ENCODE peak calls at places on chromosomes 11 and 22, in five cellular contexts. I, H, L, D and B are unnamed samples.

GRCh38 chr11:47318166-47318565 is 34.3 kb downstream of the MYBPC3 start:
- DNase-seq in I (no peak), H (no peak), L (no peak), D (no peak), B (no peak)

GRCh38 chr22:23804781-23805291 is 18.1 kb downstream of the SMARCB1 start:
- DNase-seq in I (no peak), H (no peak), L (no peak), D (no peak), B (no peak)

GRCh38 chr11:35035894-35036408 is 103.0 kb upstream of the CD44 start:
- DNase-seq in I (no peak), H (peak), L (no peak), D (peak), B (peak)

GRCh38 chr11:36492724-36493304 is 17.3 kb downstream of the TRAF6 start:
- DNase-seq in I (peak), H (peak), L (no peak), D (peak), B (no peak)

GRCh38 chr11:60906132-60906972 is at the start of gene PRPF19:
- DNase-seq in I (peak), H (peak), L (peak), D (peak), B (peak)

GRCh38 chr11:85884581-85885021 is 29.4 kb downstream of the CCDC83 start:
- DNase-seq in I (no peak), H (peak), L (no peak), D (no peak), B (no peak)

GRCh38 chr11:8794677-8795103 is 112.1 kb downstream of the RPL27A start:
- DNase-seq in I (peak), H (no peak), L (no peak), D (peak), B (no peak)

GRCh38 chr11:68780829-68781228 is 29.5 kb upstream of the TESMIN start:
- DNase-seq in I (peak), H (no peak), L (peak), D (peak), B (no peak)

GRCh38 chr22:27512283-27512761 is 289.2 kb downstream of the MN1 start:
- DNase-seq in I (peak), H (peak), L (peak), D (peak), B (peak)

GRCh38 chr11:129258205-129258604 is 66.1 kb upstream of the ARHGAP32 start:
- DNase-seq in I (no peak), H (no peak), L (no peak), D (no peak), B (no peak)

GRCh38 chr11:117420598-117420997 is 92.9 kb downstream of the CEP164 start:
- DNase-seq in I (no peak), H (no peak), L (no peak), D (no peak), B (no peak)

GRCh38 chr11:79758325-79758724 is 317.5 kb upstream of the TENM4 start:
- DNase-seq in I (no peak), H (no peak), L (no peak), D (no peak), B (no peak)

GRCh38 chr22:27949421-27949820 is 30.4 kb upstream of the PITPNB start:
- DNase-seq in I (no peak), H (no peak), L (no peak), D (no peak), B (no peak)

GRCh38 chr22:46846154-46846831 is 83.8 kb downstream of the TBC1D22A start:
- DNase-seq in I (no peak), H (peak), L (no peak), D (no peak), B (no peak)

GRCh38 chr11:105046898-105047579 is 1.9 kb upstream of the CARD16 start:
- DNase-seq in I (peak), H (peak), L (no peak), D (peak), B (peak)

GRCh38 chr22:27110985-27111451 is 453.6 kb downstream of the MIAT start:
- DNase-seq in I (no peak), H (no peak), L (no peak), D (peak), B (no peak)

DNA sequence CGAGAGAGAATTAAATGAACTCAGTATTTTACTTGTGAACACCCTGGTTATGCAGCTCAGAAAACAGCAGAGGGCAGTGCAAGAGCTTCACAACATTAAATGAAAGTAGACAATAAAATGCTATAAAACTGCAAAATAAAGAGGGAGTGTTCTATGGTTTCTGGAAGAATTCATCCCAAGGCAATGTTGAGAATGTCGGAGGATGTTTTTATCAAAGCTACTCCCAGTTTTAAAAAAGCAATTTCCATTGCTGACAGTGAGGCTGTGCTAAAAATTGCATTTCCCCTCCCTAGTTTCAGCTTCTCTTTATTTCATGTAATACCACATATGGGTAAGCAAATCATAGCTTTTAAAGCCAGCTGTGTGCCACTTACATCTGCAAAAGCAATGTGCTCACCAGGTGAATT is 296.9 kb downstream of the RAB38 start:
- DNase-seq in I (peak), H (peak), L (no peak), D (peak), B (peak)
- TF ChIP-seq CTCF in I (no peak), H (peak), L (peak), D (peak), B (peak)

GRCh38 chr11:132008872-132009271 is 638.5 kb downstream of the NTM start:
- DNase-seq in I (no peak), H (no peak), L (no peak), D (no peak), B (no peak)
- TF ChIP-seq CTCF in I (no peak), H (no peak), L (no peak), D (no peak), B (no peak)

GRCh38 chr22:42614312-42615091 is at the start of gene POLDIP3:
- DNase-seq in I (peak), H (peak), L (peak), D (peak), B (peak)
- TF ChIP-seq CTCF in I (peak), H (no peak), L (peak), D (peak), B (peak)

GRCh38 chr11:97140885-97141494 is 751.2 kb downstream of the JRKL start:
- DNase-seq in I (no peak), H (peak), L (no peak), D (no peak), B (no peak)
- TF ChIP-seq CTCF in I (peak), H (peak), L (peak), D (peak), B (no peak)

GRCh38 chr22:19888131-19888746 is 33.6 kb upstream of the GNB1L start:
- DNase-seq in I (no peak), H (no peak), L (peak), D (no peak), B (no peak)
- TF ChIP-seq CTCF in I (no peak), H (no peak), L (no peak), D (no peak), B (no peak)

DNA sequence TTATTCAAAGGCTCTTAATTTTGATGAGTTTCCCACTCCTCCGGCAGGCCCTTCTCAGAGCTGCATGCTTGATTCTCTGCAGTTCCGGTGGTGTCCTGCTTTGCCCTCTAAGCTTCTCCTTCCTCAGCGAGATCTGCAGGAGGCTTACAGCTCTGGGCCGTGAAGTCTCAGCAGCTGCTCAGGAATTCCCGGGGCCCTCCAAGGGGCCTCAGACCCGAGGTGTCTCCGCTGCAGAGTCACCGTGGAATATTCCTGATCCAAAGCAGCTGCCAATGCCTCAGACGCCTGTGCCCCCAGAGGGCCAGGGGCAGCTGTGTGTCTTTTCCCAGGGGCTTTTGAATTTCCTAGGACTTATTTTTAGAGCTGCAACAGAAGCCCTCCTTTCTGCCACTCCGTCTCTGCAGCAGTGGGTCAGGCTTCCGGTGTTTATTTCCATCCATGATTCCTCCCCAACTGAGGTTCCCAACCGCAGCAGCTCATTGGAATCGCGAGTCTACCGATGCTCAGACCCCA is 37.2 kb downstream of the RPS6KA4 start:
- DNase-seq in I (no peak), H (no peak), L (no peak), D (no peak), B (no peak)
- TF ChIP-seq CTCF in I (no peak), H (no peak), L (no peak), D (no peak), B (no peak)

GRCh38 chr11:15737326-15737725 is 619.0 kb downstream of the SOX6 start:
- DNase-seq in I (no peak), H (peak), L (no peak), D (no peak), B (no peak)
- TF ChIP-seq CTCF in I (no peak), H (no peak), L (no peak), D (no peak), B (no peak)

DNA sequence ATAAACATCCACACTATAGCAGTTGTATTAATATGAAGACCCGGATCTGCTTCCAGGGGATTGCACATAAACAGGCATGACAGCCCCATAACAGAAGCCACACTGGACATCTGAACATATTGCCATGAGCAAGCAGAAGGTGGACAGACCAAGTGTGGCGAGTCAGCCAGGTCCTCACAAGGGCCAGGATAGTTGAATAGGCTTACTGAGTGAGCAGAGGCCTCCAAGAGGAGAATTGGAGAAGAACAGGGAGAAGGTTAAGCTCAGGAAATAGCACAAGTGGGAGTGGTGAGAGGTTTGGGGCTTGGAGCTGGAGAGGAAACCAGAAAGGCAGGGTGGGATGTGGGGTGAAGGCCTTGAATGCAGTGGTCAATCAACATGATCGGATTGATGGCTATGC is 10.8 kb downstream of the SLC35C1 start:
- DNase-seq in I (no peak), H (peak), L (no peak), D (no peak), B (no peak)
- TF ChIP-seq CTCF in I (no peak), H (peak), L (no peak), D (no peak), B (no peak)